ENCODE peak calls at places on chromosomes 7 and 10, in eight cellular contexts. A, C, S, G, Z, V, J and K are unnamed samples.

GRCh38 chr7:140726304-140726703 is 29.8 kb downstream of the NDUFB2 start:
- DNase-seq in A (peak; percentile 39), C (no peak), S (no peak), G (peak; percentile 30), Z (no peak), V (no peak), J (peak; percentile 7), K (no peak)

GRCh38 chr10:68578945-68579344 is 18.8 kb downstream of the TET1 start:
- DNase-seq in A (no peak), C (no peak), S (no peak), G (no peak), Z (no peak), V (no peak), J (no peak), K (no peak)

GRCh38 chr10:30398788-30399187 is 35.2 kb upstream of the MAP3K8 start:
- DNase-seq in A (peak; percentile 15), C (no peak), S (no peak), G (no peak), Z (no peak), V (no peak), J (no peak), K (no peak)

GRCh38 chr10:97781541-97782331 is 9.9 kb upstream of the SFRP5 start:
- DNase-seq in A (no peak), C (no peak), S (no peak), G (peak; percentile 3), Z (no peak), V (no peak), J (no peak), K (no peak)

GRCh38 chr10:79387974-79388850 is 40.9 kb downstream of the PPIF start:
- DNase-seq in A (no peak), C (no peak), S (peak; percentile 18), G (peak; percentile 15), Z (no peak), V (no peak), J (no peak), K (no peak)

GRCh38 chr10:129502448-129502847 is 35.4 kb downstream of the MGMT start:
- DNase-seq in A (no peak), C (no peak), S (no peak), G (no peak), Z (no peak), V (no peak), J (no peak), K (no peak)

GRCh38 chr7:77258014-77258413 is 58.4 kb upstream of the FGL2 start:
- DNase-seq in A (peak; percentile 43), C (no peak), S (no peak), G (no peak), Z (no peak), V (no peak), J (no peak), K (no peak)

GRCh38 chr7:117946201-117946633 is 73.0 kb upstream of the CTTNBP2 start:
- DNase-seq in A (no peak), C (no peak), S (no peak), G (peak; percentile 87), Z (no peak), V (no peak), J (peak; percentile 3), K (no peak)

GRCh38 chr7:68148440-68148839 is 1151.8 kb downstream of the TYW1 start:
- DNase-seq in A (no peak), C (no peak), S (no peak), G (no peak), Z (no peak), V (no peak), J (no peak), K (no peak)

GRCh38 chr10:93027508-93027907 is 33.1 kb upstream of the CYP26C1 start:
- DNase-seq in A (no peak), C (no peak), S (no peak), G (no peak), Z (no peak), V (no peak), J (no peak), K (no peak)

GRCh38 chr7:120864146-120864920 is 6.4 kb upstream of the TSPAN12 start:
- DNase-seq in A (no peak), C (no peak), S (no peak), G (peak; percentile 59), Z (no peak), V (no peak), J (no peak), K (no peak)

GRCh38 chr10:58590152-58590551 is 77.5 kb downstream of the BICC1 start:
- DNase-seq in A (no peak), C (no peak), S (peak; percentile 43), G (no peak), Z (no peak), V (no peak), J (peak; percentile 51), K (peak; percentile 54)